ENCODE peak calls at places on chromosomes 3 and 15, in six cellular contexts. One of them, this sample, is unnamed.
A peak's percentile ranks its signal among the peaks of the same experiment; 100 is the strongest.

GRCh38 chr15:79035111-79035601 is 55.4 kb downstream of the RASGRF1 start:
- DNase-seq in foreskin fibroblast: no peak
- DNase-seq in T-helper 1 cell: no peak
- DNase-seq in cortex of kidney: no peak
- DNase-seq in head of caudate nucleus: no peak
- DNase-seq in mucosa of descending colon: no peak
- DNase-seq in this sample: no peak

GRCh38 chr3:134869153-134869726 is 74.2 kb downstream of the EPHB1 start:
- DNase-seq in foreskin fibroblast: no peak
- DNase-seq in T-helper 1 cell: no peak
- DNase-seq in cortex of kidney: no peak
- DNase-seq in head of caudate nucleus: no peak
- DNase-seq in mucosa of descending colon: no peak
- DNase-seq in this sample: no peak

GRCh38 chr3:49998326-49998725 is 58.4 kb downstream of the RBM6 start:
- DNase-seq in foreskin fibroblast: peak; percentile 52
- DNase-seq in T-helper 1 cell: no peak
- DNase-seq in cortex of kidney: no peak
- DNase-seq in head of caudate nucleus: no peak
- DNase-seq in mucosa of descending colon: no peak
- DNase-seq in this sample: peak; percentile 18

GRCh38 chr3:71189480-71189879 is 394.0 kb downstream of the FOXP1 start:
- DNase-seq in foreskin fibroblast: peak; percentile 12
- DNase-seq in T-helper 1 cell: no peak
- DNase-seq in cortex of kidney: no peak
- DNase-seq in head of caudate nucleus: no peak
- DNase-seq in mucosa of descending colon: no peak
- DNase-seq in this sample: peak; percentile 11

GRCh38 chr3:150132101-150132749 is 161.5 kb upstream of the PFN2 start:
- DNase-seq in foreskin fibroblast: no peak
- DNase-seq in T-helper 1 cell: no peak
- DNase-seq in cortex of kidney: no peak
- DNase-seq in head of caudate nucleus: no peak
- DNase-seq in mucosa of descending colon: no peak
- DNase-seq in this sample: no peak

GRCh38 chr3:156614642-156615511 is 59.5 kb upstream of the TIPARP start:
- DNase-seq in foreskin fibroblast: no peak
- DNase-seq in T-helper 1 cell: no peak
- DNase-seq in cortex of kidney: no peak
- DNase-seq in head of caudate nucleus: no peak
- DNase-seq in mucosa of descending colon: no peak
- DNase-seq in this sample: peak; percentile 30

GRCh38 chr3:57963811-57964346 is 44.3 kb upstream of the FLNB start:
- DNase-seq in foreskin fibroblast: no peak
- DNase-seq in T-helper 1 cell: no peak
- DNase-seq in cortex of kidney: no peak
- DNase-seq in head of caudate nucleus: no peak
- DNase-seq in mucosa of descending colon: no peak
- DNase-seq in this sample: no peak

GRCh38 chr3:23202203-23202920 is 765 bp upstream of the UBE2E2 start:
- DNase-seq in foreskin fibroblast: peak; percentile 16
- DNase-seq in T-helper 1 cell: no peak
- DNase-seq in cortex of kidney: no peak
- DNase-seq in head of caudate nucleus: peak; percentile 17
- DNase-seq in mucosa of descending colon: no peak
- DNase-seq in this sample: no peak

GRCh38 chr3:186454881-186455703 is 89.1 kb downstream of the CRYGS start:
- DNase-seq in foreskin fibroblast: no peak
- DNase-seq in T-helper 1 cell: no peak
- DNase-seq in cortex of kidney: no peak
- DNase-seq in head of caudate nucleus: no peak
- DNase-seq in mucosa of descending colon: no peak
- DNase-seq in this sample: no peak

This sample was measured in AG20443.